ENCODE peak calls at places on chromosomes 11 and 22, in four cellular contexts. One of them, this sample, is unnamed. For H3K4me1, the result is how much of the 10 kb centered on the place peaks cover.

GRCh38 chr11:69396051-69396947 is 85.2 kb upstream of the LINC01488 start:
- DNase-seq in ovary: no peak
- DNase-seq in A549: no peak
- DNase-seq in H1: no peak
- DNase-seq in this sample: no peak

GRCh38 chr11:115498354-115498753 is 5.9 kb downstream of the CADM1 start:
- DNase-seq in ovary: no peak
- DNase-seq in A549: no peak
- DNase-seq in H1: no peak
- DNase-seq in this sample: no peak

GRCh38 chr11:84300112-84300511 is 1013.9 kb upstream of the CCDC90B start:
- DNase-seq in ovary: no peak
- DNase-seq in A549: no peak
- DNase-seq in H1: no peak
- DNase-seq in this sample: no peak

GRCh38 chr11:95443386-95443785 is 212.4 kb upstream of the SESN3 start:
- DNase-seq in ovary: no peak
- DNase-seq in A549: no peak
- DNase-seq in H1: no peak
- DNase-seq in this sample: no peak

GRCh38 chr22:44109417-44109816 is 71.3 kb upstream of the PARVG start:
- DNase-seq in ovary: peak
- DNase-seq in A549: no peak
- DNase-seq in H1: no peak
- DNase-seq in this sample: no peak

GRCh38 chr11:76788661-76789442 is 5.7 kb downstream of the TSKU start:
- DNase-seq in ovary: peak
- DNase-seq in A549: no peak
- DNase-seq in H1: no peak
- DNase-seq in this sample: peak

GRCh38 chr11:110432713-110433392 is 3.1 kb downstream of the FDX1 start:
- DNase-seq in ovary: no peak
- DNase-seq in A549: no peak
- DNase-seq in H1: no peak
- DNase-seq in this sample: no peak

GRCh38 chr11:107859459-107860239 is 1.1 kb upstream of the SLC35F2 start:
- DNase-seq in ovary: peak
- DNase-seq in A549: peak
- DNase-seq in H1: no peak
- DNase-seq in this sample: peak

GRCh38 chr11:3104051-3104714 is 47.0 kb upstream of the CARS1 start:
- DNase-seq in ovary: no peak
- DNase-seq in A549: no peak
- DNase-seq in H1: no peak
- DNase-seq in this sample: peak

GRCh38 chr11:74647404-74647803 is 55.0 kb downstream of the POLD3 start:
- DNase-seq in ovary: no peak
- DNase-seq in A549: no peak
- DNase-seq in H1: no peak
- DNase-seq in this sample: no peak

GRCh38 chr11:72743321-72744221 is 8.6 kb downstream of the ARAP1 start:
- DNase-seq in ovary: no peak
- DNase-seq in A549: no peak
- DNase-seq in H1: no peak
- DNase-seq in this sample: no peak

GRCh38 chr11:94545641-94546470 is 2.1 kb downstream of the FUT4 start:
- DNase-seq in ovary: no peak
- DNase-seq in A549: no peak
- DNase-seq in H1: no peak
- DNase-seq in this sample: peak

GRCh38 chr11:6354651-6355485 is 34.6 kb upstream of the CAVIN3 start:
- DNase-seq in ovary: no peak
- DNase-seq in A549: no peak
- DNase-seq in H1: no peak
- DNase-seq in this sample: no peak

GRCh38 chr22:30866216-30866615 is 102.4 kb downstream of the MORC2 start:
- DNase-seq in ovary: peak
- DNase-seq in A549: no peak
- DNase-seq in H1: no peak
- DNase-seq in this sample: no peak

GRCh38 chr22:28237783-28238182 is 318.7 kb upstream of the PITPNB start:
- DNase-seq in ovary: no peak
- DNase-seq in A549: no peak
- DNase-seq in H1: no peak
- DNase-seq in this sample: no peak

GRCh38 chr11:102111011-102111786 is 952 bp downstream of the YAP1 start:
- DNase-seq in ovary: peak
- DNase-seq in A549: peak
- DNase-seq in H1: peak
- DNase-seq in this sample: peak

GRCh38 chr11:1840780-1841480 is 2.1 kb downstream of the TNNI2 start:
- DNase-seq in ovary: peak
- DNase-seq in A549: no peak
- DNase-seq in H1: no peak
- DNase-seq in this sample: no peak

GRCh38 chr11:110870816-110871522 is 158.7 kb upstream of the ARHGAP20 start:
- DNase-seq in ovary: no peak
- DNase-seq in A549: no peak
- DNase-seq in H1: no peak
- DNase-seq in this sample: no peak

GRCh38 chr11:116787436-116787785 is 412 bp downstream of the ZPR1 start:
- DNase-seq in ovary: no peak
- DNase-seq in A549: no peak
- DNase-seq in H1: no peak
- DNase-seq in this sample: no peak

GRCh38 chr22:24326266-24326665 is 55.6 kb downstream of the SPECC1L start:
- DNase-seq in ovary: no peak
- DNase-seq in A549: no peak
- DNase-seq in H1: no peak
- DNase-seq in this sample: peak

GRCh38 chr11:77823775-77824174 is 2.8 kb downstream of the AAMDC start:
- DNase-seq in ovary: no peak
- DNase-seq in A549: no peak
- DNase-seq in H1: no peak
- DNase-seq in this sample: no peak

GRCh38 chr11:28251263-28251662 is 143.1 kb downstream of the METTL15 start:
- DNase-seq in ovary: no peak
- DNase-seq in A549: no peak
- DNase-seq in H1: no peak
- DNase-seq in this sample: no peak

GRCh38 chr11:42631223-42631843 is 680.5 kb upstream of the API5 start:
- DNase-seq in ovary: no peak
- DNase-seq in A549: no peak
- DNase-seq in H1: no peak
- DNase-seq in this sample: peak

GRCh38 chr11:120329556-120329955 is 4.5 kb downstream of the TLCD5 start:
- DNase-seq in ovary: no peak
- DNase-seq in A549: no peak
- DNase-seq in H1: no peak
- DNase-seq in this sample: no peak

GRCh38 chr11:120327311-120327710 is 2.2 kb downstream of the TLCD5 start:
- DNase-seq in ovary: no peak
- DNase-seq in A549: no peak
- DNase-seq in H1: no peak
- DNase-seq in this sample: peak

GRCh38 chr11:120326845-120327281 is 1.8 kb downstream of the TLCD5 start:
- DNase-seq in ovary: no peak
- DNase-seq in A549: no peak
- DNase-seq in H1: no peak
- DNase-seq in this sample: no peak

GRCh38 chr11:120326228-120326627 is 1.1 kb downstream of the TLCD5 start:
- DNase-seq in ovary: no peak
- DNase-seq in A549: no peak
- DNase-seq in H1: no peak
- DNase-seq in this sample: no peak

DNA sequence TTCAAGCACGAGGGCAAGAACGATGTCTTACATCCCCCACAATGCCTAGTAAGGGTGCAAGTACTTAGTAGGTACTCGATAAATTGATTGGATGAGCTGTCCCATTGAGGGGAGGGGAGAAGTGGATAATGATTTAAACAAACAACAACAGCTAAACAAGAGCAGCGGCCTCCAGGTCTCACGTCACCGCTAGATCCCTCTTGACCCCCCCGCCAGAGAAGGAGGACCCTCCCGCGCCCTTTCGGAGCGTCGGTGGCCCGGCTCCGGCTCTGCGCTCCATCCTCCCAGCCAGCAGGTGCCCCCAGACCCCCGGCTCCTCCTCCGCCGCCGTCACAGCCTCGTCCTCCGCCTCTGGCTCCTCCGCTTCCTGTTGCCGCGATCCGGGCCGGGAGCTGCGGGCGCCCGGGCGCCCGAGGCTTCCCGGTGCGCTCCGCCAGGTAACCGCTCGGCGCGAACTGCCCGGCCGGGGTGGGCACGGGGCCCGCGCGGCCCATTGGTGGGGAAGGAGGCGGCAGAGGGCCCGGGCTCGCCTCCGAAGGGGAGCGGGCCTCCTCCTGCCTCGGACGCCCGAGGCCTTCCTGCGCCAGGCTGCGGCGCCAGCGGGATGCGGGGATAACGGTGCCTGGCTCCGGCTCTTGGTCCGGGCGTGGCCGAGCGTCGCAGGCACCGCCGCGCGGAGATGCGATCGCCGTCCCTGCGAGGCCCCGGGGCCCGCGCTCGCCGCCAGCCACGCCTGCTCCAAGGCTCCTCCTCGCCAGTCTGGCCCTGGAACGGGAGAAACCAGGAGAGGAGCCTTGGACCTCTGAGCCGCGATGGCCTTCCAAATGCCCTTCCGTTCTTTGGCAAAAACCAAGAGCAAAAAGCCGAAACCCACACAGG is at the start of gene TLCD5:
- DNase-seq in ovary: peak
- DNase-seq in A549: peak
- DNase-seq in H1: peak
- DNase-seq in this sample: peak
- TF ChIP-seq CTCF in ovary: no peak
- TF ChIP-seq CTCF in A549: peak
- TF ChIP-seq CTCF in H1: peak
- TF ChIP-seq CTCF in this sample: peak

GRCh38 chr11:43691806-43692205 is 11.3 kb downstream of the HSD17B12 start:
- DNase-seq in ovary: no peak
- DNase-seq in A549: no peak
- DNase-seq in H1: no peak
- DNase-seq in this sample: no peak

GRCh38 chr11:43690929-43691328 is 10.4 kb downstream of the HSD17B12 start:
- DNase-seq in ovary: no peak
- DNase-seq in A549: no peak
- DNase-seq in H1: no peak
- DNase-seq in this sample: no peak

GRCh38 chr11:43687120-43687791 is 6.7 kb downstream of the HSD17B12 start:
- DNase-seq in ovary: no peak
- DNase-seq in A549: no peak
- DNase-seq in H1: no peak
- DNase-seq in this sample: peak

GRCh38 chr11:43691332-43691731 is 10.8 kb downstream of the HSD17B12 start:
- DNase-seq in ovary: no peak
- DNase-seq in A549: no peak
- DNase-seq in H1: no peak
- DNase-seq in this sample: no peak

DNA sequence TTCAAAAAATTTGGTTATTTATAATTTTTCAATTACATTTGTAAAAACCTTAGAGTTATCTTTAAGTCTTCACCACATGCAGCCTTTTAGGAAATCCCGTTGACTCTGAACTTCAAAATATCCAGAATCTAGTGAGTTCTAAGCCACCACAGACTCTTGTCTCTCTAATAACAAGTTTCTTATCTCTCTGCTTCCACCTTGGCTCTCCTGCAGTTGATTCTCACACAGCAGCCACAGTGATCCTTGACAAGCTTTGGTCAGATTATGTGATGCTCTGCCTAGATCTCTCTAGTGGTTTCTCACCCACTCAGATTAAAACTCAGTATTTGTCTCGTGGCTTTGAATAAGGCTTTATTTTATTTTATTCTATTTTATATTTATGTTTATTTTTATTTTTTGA is 8.6 kb downstream of the HSD17B12 start:
- DNase-seq in ovary: no peak
- DNase-seq in A549: no peak
- DNase-seq in H1: no peak
- DNase-seq in this sample: no peak
- H3K4me1 ChIP-seq in ovary: under half
- H3K4me1 ChIP-seq in A549: under half
- H3K4me1 ChIP-seq in H1: under half
- H3K4me1 ChIP-seq in this sample: under half

GRCh38 chr22:26318975-26319374 is 110.1 kb upstream of the ASPHD2 start:
- DNase-seq in ovary: no peak
- DNase-seq in A549: no peak
- DNase-seq in H1: no peak
- DNase-seq in this sample: peak
- TF ChIP-seq CTCF in ovary: no peak
- TF ChIP-seq CTCF in A549: no peak
- TF ChIP-seq CTCF in H1: no peak
- TF ChIP-seq CTCF in this sample: peak

GRCh38 chr11:67371199-67371548 is 2.2 kb downstream of the CLCF1 start:
- DNase-seq in ovary: no peak
- DNase-seq in A549: no peak
- DNase-seq in H1: no peak
- DNase-seq in this sample: no peak
- H3K4me1 ChIP-seq in ovary: under half
- H3K4me1 ChIP-seq in A549: half or more
- H3K4me1 ChIP-seq in H1: under half
- H3K4me1 ChIP-seq in this sample: under half